ENCODE peak calls at places on chromosomes 4 and X, in seven cellular contexts. One of them, this sample, is unnamed.

GRCh38 chr4:185542626-185543336 is 7.5 kb upstream of the PDLIM3 start:
- DNase-seq in AG04449: no peak
- DNase-seq in fibroblast of lung: peak; percentile 88
- DNase-seq in MM.1S: no peak
- DNase-seq in esophagus squamous epithelium: no peak
- DNase-seq in mesothelial cell of epicardium: no peak
- DNase-seq in dorsolateral prefrontal cortex: no peak
- DNase-seq in this sample: no peak

GRCh38 chr4:60757986-60758385 is 442.1 kb upstream of the ADGRL3 start:
- DNase-seq in AG04449: no peak
- DNase-seq in MM.1S: no peak
- DNase-seq in mesothelial cell of epicardium: no peak
- DNase-seq in fibroblast of lung: peak; percentile 19
- DNase-seq in esophagus squamous epithelium: no peak
- DNase-seq in dorsolateral prefrontal cortex: no peak
- DNase-seq in this sample: no peak

GRCh38 chrX:133892337-133892736 is 93.1 kb downstream of the GPC3 start:
- DNase-seq in MM.1S: no peak
- DNase-seq in AG04449: no peak
- DNase-seq in mesothelial cell of epicardium: no peak
- DNase-seq in dorsolateral prefrontal cortex: no peak
- DNase-seq in esophagus squamous epithelium: no peak
- DNase-seq in fibroblast of lung: no peak
- DNase-seq in this sample: no peak

GRCh38 chr4:89469930-89470375 is 162.4 kb upstream of the GPRIN3 start:
- DNase-seq in dorsolateral prefrontal cortex: no peak
- DNase-seq in AG04449: peak; percentile 78
- DNase-seq in mesothelial cell of epicardium: no peak
- DNase-seq in fibroblast of lung: peak; percentile 97
- DNase-seq in MM.1S: peak; percentile 50
- DNase-seq in esophagus squamous epithelium: no peak
- DNase-seq in this sample: no peak

GRCh38 chrX:46635186-46635585 is 61.6 kb downstream of the CHST7 start:
- DNase-seq in esophagus squamous epithelium: no peak
- DNase-seq in MM.1S: no peak
- DNase-seq in AG04449: no peak
- DNase-seq in dorsolateral prefrontal cortex: no peak
- DNase-seq in mesothelial cell of epicardium: no peak
- DNase-seq in fibroblast of lung: no peak
- DNase-seq in this sample: no peak

GRCh38 chrX:113412106-113412505 is 571.5 kb upstream of the AMOT start:
- DNase-seq in esophagus squamous epithelium: no peak
- DNase-seq in mesothelial cell of epicardium: no peak
- DNase-seq in MM.1S: no peak
- DNase-seq in AG04449: no peak
- DNase-seq in dorsolateral prefrontal cortex: no peak
- DNase-seq in fibroblast of lung: no peak
- DNase-seq in this sample: no peak

GRCh38 chr4:15159477-15160019 is 157.3 kb downstream of the CPEB2 start:
- DNase-seq in MM.1S: no peak
- DNase-seq in fibroblast of lung: peak; percentile 34
- DNase-seq in mesothelial cell of epicardium: no peak
- DNase-seq in AG04449: no peak
- DNase-seq in dorsolateral prefrontal cortex: no peak
- DNase-seq in esophagus squamous epithelium: no peak
- DNase-seq in this sample: no peak

GRCh38 chr4:849478-850175 is 23.7 kb upstream of the CPLX1 start:
- DNase-seq in fibroblast of lung: no peak
- DNase-seq in AG04449: no peak
- DNase-seq in esophagus squamous epithelium: no peak
- DNase-seq in dorsolateral prefrontal cortex: no peak
- DNase-seq in MM.1S: no peak
- DNase-seq in mesothelial cell of epicardium: no peak
- DNase-seq in this sample: no peak

GRCh38 chrX:37060999-37061398 is 52.8 kb downstream of the FAM47C start:
- DNase-seq in mesothelial cell of epicardium: no peak
- DNase-seq in AG04449: peak; percentile 2
- DNase-seq in dorsolateral prefrontal cortex: no peak
- DNase-seq in MM.1S: peak; percentile 37
- DNase-seq in esophagus squamous epithelium: no peak
- DNase-seq in fibroblast of lung: peak; percentile 42
- DNase-seq in this sample: peak; percentile 6

GRCh38 chr4:36997727-36998126 is 246.8 kb upstream of the NWD2 start:
- DNase-seq in AG04449: no peak
- DNase-seq in esophagus squamous epithelium: no peak
- DNase-seq in dorsolateral prefrontal cortex: no peak
- DNase-seq in mesothelial cell of epicardium: no peak
- DNase-seq in MM.1S: no peak
- DNase-seq in fibroblast of lung: no peak
- DNase-seq in this sample: no peak

GRCh38 chr4:17623451-17624001 is 9.1 kb downstream of the MED28 start:
- DNase-seq in dorsolateral prefrontal cortex: no peak
- DNase-seq in esophagus squamous epithelium: no peak
- DNase-seq in AG04449: no peak
- DNase-seq in mesothelial cell of epicardium: no peak
- DNase-seq in fibroblast of lung: no peak
- DNase-seq in MM.1S: no peak
- DNase-seq in this sample: no peak

GRCh38 chr4:89257376-89257775 is 50.2 kb downstream of the GPRIN3 start:
- DNase-seq in fibroblast of lung: no peak
- DNase-seq in mesothelial cell of epicardium: no peak
- DNase-seq in AG04449: no peak
- DNase-seq in MM.1S: no peak
- DNase-seq in dorsolateral prefrontal cortex: no peak
- DNase-seq in esophagus squamous epithelium: no peak
- DNase-seq in this sample: no peak

GRCh38 chr4:135508006-135508714 is 1306.6 kb upstream of the PABPC4L start:
- DNase-seq in mesothelial cell of epicardium: no peak
- DNase-seq in dorsolateral prefrontal cortex: no peak
- DNase-seq in AG04449: peak; percentile 2
- DNase-seq in MM.1S: peak; percentile 23
- DNase-seq in fibroblast of lung: peak; percentile 70
- DNase-seq in esophagus squamous epithelium: no peak
- DNase-seq in this sample: no peak

GRCh38 chr4:112290341-112290740 is 4.6 kb upstream of the TIFA start:
- DNase-seq in MM.1S: no peak
- DNase-seq in AG04449: no peak
- DNase-seq in dorsolateral prefrontal cortex: no peak
- DNase-seq in esophagus squamous epithelium: no peak
- DNase-seq in mesothelial cell of epicardium: no peak
- DNase-seq in fibroblast of lung: no peak
- DNase-seq in this sample: no peak

GRCh38 chr4:6134612-6135220 is 65.6 kb downstream of the JAKMIP1 start:
- DNase-seq in esophagus squamous epithelium: no peak
- DNase-seq in mesothelial cell of epicardium: no peak
- DNase-seq in MM.1S: peak; percentile 75
- DNase-seq in fibroblast of lung: no peak
- DNase-seq in AG04449: no peak
- DNase-seq in dorsolateral prefrontal cortex: peak; percentile 48
- DNase-seq in this sample: no peak

GRCh38 chr4:8260656-8261111 is 8.9 kb upstream of the HTRA3 start:
- DNase-seq in fibroblast of lung: peak; percentile 89
- DNase-seq in MM.1S: no peak
- DNase-seq in esophagus squamous epithelium: no peak
- DNase-seq in dorsolateral prefrontal cortex: no peak
- DNase-seq in mesothelial cell of epicardium: no peak
- DNase-seq in AG04449: no peak
- DNase-seq in this sample: no peak

GRCh38 chr4:85147481-85148076 is 181.1 kb upstream of the WDFY3 start:
- DNase-seq in mesothelial cell of epicardium: no peak
- DNase-seq in dorsolateral prefrontal cortex: peak; percentile 59
- DNase-seq in esophagus squamous epithelium: peak; percentile 0
- DNase-seq in MM.1S: peak; percentile 83
- DNase-seq in fibroblast of lung: peak; percentile 79
- DNase-seq in AG04449: peak; percentile 10
- DNase-seq in this sample: no peak

GRCh38 chr4:91089194-91089593 is 962.0 kb downstream of the CCSER1 start:
- DNase-seq in MM.1S: no peak
- DNase-seq in AG04449: no peak
- DNase-seq in fibroblast of lung: no peak
- DNase-seq in mesothelial cell of epicardium: no peak
- DNase-seq in esophagus squamous epithelium: no peak
- DNase-seq in dorsolateral prefrontal cortex: no peak
- DNase-seq in this sample: no peak

GRCh38 chrX:18194688-18195087 is 26.0 kb downstream of the BEND2 start:
- DNase-seq in AG04449: no peak
- DNase-seq in MM.1S: no peak
- DNase-seq in mesothelial cell of epicardium: no peak
- DNase-seq in fibroblast of lung: no peak
- DNase-seq in dorsolateral prefrontal cortex: no peak
- DNase-seq in esophagus squamous epithelium: no peak
- DNase-seq in this sample: no peak

GRCh38 chr4:105274504-105274903 is 127.8 kb downstream of the TET2 start:
- DNase-seq in AG04449: no peak
- DNase-seq in MM.1S: no peak
- DNase-seq in fibroblast of lung: no peak
- DNase-seq in mesothelial cell of epicardium: no peak
- DNase-seq in esophagus squamous epithelium: no peak
- DNase-seq in dorsolateral prefrontal cortex: no peak
- DNase-seq in this sample: no peak

GRCh38 chr4:28792917-28793597 is 1927.1 kb upstream of the PCDH7 start:
- DNase-seq in MM.1S: no peak
- DNase-seq in dorsolateral prefrontal cortex: no peak
- DNase-seq in AG04449: no peak
- DNase-seq in mesothelial cell of epicardium: no peak
- DNase-seq in fibroblast of lung: no peak
- DNase-seq in esophagus squamous epithelium: no peak
- DNase-seq in this sample: peak; percentile 14

DNA sequence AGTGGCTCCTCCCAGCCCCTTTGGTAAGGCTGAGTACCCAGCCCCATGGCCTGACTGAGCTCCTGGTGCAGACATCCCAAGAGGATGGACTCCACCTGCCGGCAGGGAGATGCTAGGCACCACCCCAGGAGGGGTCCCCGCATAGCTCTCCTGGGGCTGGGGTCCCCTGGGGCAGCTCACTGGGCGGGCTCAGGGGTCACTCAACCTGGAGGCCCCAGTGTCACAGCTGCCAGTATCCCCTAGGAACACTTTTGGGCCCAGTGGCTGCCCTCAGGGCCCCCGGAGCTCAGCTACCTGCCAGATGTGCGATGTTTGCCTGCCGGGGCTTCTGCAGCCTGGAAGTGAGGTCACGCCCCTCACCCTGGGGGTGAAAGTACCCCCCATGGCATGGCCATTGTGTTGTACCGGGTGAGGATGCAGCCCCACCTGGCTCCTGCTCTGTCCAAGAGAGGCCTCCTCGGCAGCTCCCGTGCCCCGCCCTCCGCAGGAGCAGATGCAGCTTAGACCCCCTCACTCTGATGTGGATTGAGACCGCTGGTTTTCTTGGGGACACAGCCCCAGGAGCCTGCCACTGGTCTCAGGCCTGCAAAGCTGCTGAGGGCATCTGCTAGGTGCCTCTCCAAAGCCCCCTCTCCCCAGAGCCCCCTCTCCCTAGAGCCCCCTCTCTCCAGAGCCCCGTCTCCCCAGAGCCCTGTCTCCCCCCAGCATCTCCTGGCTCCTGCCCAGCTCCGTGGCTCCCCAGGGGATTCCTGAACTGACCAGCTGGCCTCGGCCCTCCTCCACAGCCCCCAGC is 6.7 kb upstream of the HGFAC start:
- DNase-seq in mesothelial cell of epicardium: no peak
- DNase-seq in AG04449: no peak
- DNase-seq in MM.1S: no peak
- DNase-seq in dorsolateral prefrontal cortex: no peak
- DNase-seq in esophagus squamous epithelium: no peak
- DNase-seq in fibroblast of lung: no peak
- DNase-seq in this sample: no peak
- TF ChIP-seq CTCF in mesothelial cell of epicardium: no peak
- TF ChIP-seq CTCF in AG04449: peak; percentile 29
- TF ChIP-seq CTCF in MM.1S: peak; percentile 7
- TF ChIP-seq CTCF in dorsolateral prefrontal cortex: no peak
- TF ChIP-seq CTCF in esophagus squamous epithelium: no peak
- TF ChIP-seq CTCF in fibroblast of lung: no peak
- TF ChIP-seq CTCF in this sample: no peak

GRCh38 chr4:113762061-113762850 is 718 bp upstream of the CAMK2D start:
- DNase-seq in dorsolateral prefrontal cortex: peak; percentile 98
- DNase-seq in esophagus squamous epithelium: peak; percentile 98
- DNase-seq in MM.1S: peak; percentile 100
- DNase-seq in fibroblast of lung: peak; percentile 100
- DNase-seq in AG04449: peak; percentile 99
- DNase-seq in mesothelial cell of epicardium: peak; percentile 94
- DNase-seq in this sample: peak; percentile 61

GRCh38 chr4:113761682-113762060 is at the start of gene CAMK2D:
- DNase-seq in dorsolateral prefrontal cortex: peak; percentile 85
- DNase-seq in AG04449: no peak
- DNase-seq in mesothelial cell of epicardium: peak; percentile 77
- DNase-seq in esophagus squamous epithelium: peak; percentile 9
- DNase-seq in MM.1S: peak; percentile 83
- DNase-seq in fibroblast of lung: peak; percentile 92
- DNase-seq in this sample: peak; percentile 33

GRCh38 chr4:113760852-113761681 is 471 bp downstream of the CAMK2D start:
- DNase-seq in mesothelial cell of epicardium: peak; percentile 36
- DNase-seq in AG04449: no peak
- DNase-seq in MM.1S: peak; percentile 64
- DNase-seq in fibroblast of lung: peak; percentile 86
- DNase-seq in dorsolateral prefrontal cortex: peak; percentile 62
- DNase-seq in esophagus squamous epithelium: peak; percentile 44
- DNase-seq in this sample: no peak

GRCh38 chr4:113764720-113765264 is 3.3 kb upstream of the CAMK2D start:
- DNase-seq in dorsolateral prefrontal cortex: no peak
- DNase-seq in AG04449: no peak
- DNase-seq in MM.1S: no peak
- DNase-seq in esophagus squamous epithelium: no peak
- DNase-seq in fibroblast of lung: no peak
- DNase-seq in mesothelial cell of epicardium: no peak
- DNase-seq in this sample: no peak

DNA sequence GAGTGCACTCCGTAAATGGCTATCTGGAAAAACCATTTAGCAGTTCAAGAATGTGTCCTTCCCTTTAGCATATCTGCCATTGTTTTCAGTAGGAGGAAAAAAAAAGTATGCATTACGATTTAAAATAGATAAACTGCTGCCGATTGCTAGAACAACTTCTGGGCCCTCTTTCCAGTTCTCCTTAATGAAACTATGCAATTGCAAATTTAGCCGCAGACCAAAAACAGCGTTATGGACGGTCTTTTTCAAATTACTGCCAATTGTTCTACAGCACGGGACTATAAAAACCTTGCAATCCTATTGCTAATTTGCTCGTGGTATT is 1.3 kb upstream of the CAMK2D start:
- DNase-seq in mesothelial cell of epicardium: no peak
- DNase-seq in esophagus squamous epithelium: no peak
- DNase-seq in dorsolateral prefrontal cortex: no peak
- DNase-seq in fibroblast of lung: no peak
- DNase-seq in AG04449: no peak
- DNase-seq in MM.1S: no peak
- DNase-seq in this sample: no peak
- TF ChIP-seq CTCF in mesothelial cell of epicardium: no peak
- TF ChIP-seq CTCF in esophagus squamous epithelium: no peak
- TF ChIP-seq CTCF in dorsolateral prefrontal cortex: peak; percentile 2
- TF ChIP-seq CTCF in fibroblast of lung: no peak
- TF ChIP-seq CTCF in AG04449: no peak
- TF ChIP-seq CTCF in MM.1S: no peak
- TF ChIP-seq CTCF in this sample: no peak

GRCh38 chrX:125439194-125439849 is 119.7 kb downstream of the TEX13C start:
- DNase-seq in MM.1S: no peak
- DNase-seq in dorsolateral prefrontal cortex: no peak
- DNase-seq in mesothelial cell of epicardium: no peak
- DNase-seq in AG04449: no peak
- DNase-seq in esophagus squamous epithelium: no peak
- DNase-seq in fibroblast of lung: no peak
- DNase-seq in this sample: no peak
- TF ChIP-seq CTCF in MM.1S: no peak
- TF ChIP-seq CTCF in dorsolateral prefrontal cortex: no peak
- TF ChIP-seq CTCF in mesothelial cell of epicardium: no peak
- TF ChIP-seq CTCF in AG04449: no peak
- TF ChIP-seq CTCF in esophagus squamous epithelium: no peak
- TF ChIP-seq CTCF in fibroblast of lung: no peak
- TF ChIP-seq CTCF in this sample: no peak

GRCh38 chr4:86878640-86879039 is 13.6 kb downstream of the C4orf36 start:
- DNase-seq in MM.1S: no peak
- DNase-seq in esophagus squamous epithelium: no peak
- DNase-seq in AG04449: no peak
- DNase-seq in dorsolateral prefrontal cortex: no peak
- DNase-seq in fibroblast of lung: no peak
- DNase-seq in mesothelial cell of epicardium: no peak
- DNase-seq in this sample: no peak
- TF ChIP-seq CTCF in MM.1S: no peak
- TF ChIP-seq CTCF in esophagus squamous epithelium: no peak
- TF ChIP-seq CTCF in AG04449: no peak
- TF ChIP-seq CTCF in dorsolateral prefrontal cortex: no peak
- TF ChIP-seq CTCF in fibroblast of lung: no peak
- TF ChIP-seq CTCF in mesothelial cell of epicardium: peak; percentile 26
- TF ChIP-seq CTCF in this sample: no peak